ENCODE peak calls at places on chromosomes 16 and 17, in four cellular contexts. I is GM20000, T is astrocyte of the spinal cord, L is foreskin keratinocyte. E is an unnamed sample.

GRCh38 chr17:44278006-44278405 is 10.1 kb upstream of the SLC4A1 start:
- DNase-seq in T (no peak), I (no peak), L (no peak), E (peak; percentile 4)

GRCh38 chr17:34980681-34981537 is 597 bp downstream of the LIG3 start:
- DNase-seq in I (peak; percentile 96), T (peak; percentile 84), L (peak; percentile 48), E (peak; percentile 94)

GRCh38 chr17:42866216-42866615 is 15.2 kb downstream of the AOC3 start:
- DNase-seq in T (no peak), I (no peak), L (no peak), E (no peak)

GRCh38 chr17:58667934-58668597 is 23.8 kb downstream of the TEX14 start:
- DNase-seq in T (peak; percentile 32), L (peak; percentile 16), I (no peak), E (no peak)

GRCh38 chr17:64240741-64241347 is 22.2 kb downstream of the TEX2 start:
- DNase-seq in L (no peak), I (no peak), T (peak; percentile 77), E (no peak)

GRCh38 chr17:17890773-17891759 is 54.3 kb upstream of the SREBF1 start:
- DNase-seq in T (peak; percentile 69), I (peak; percentile 73), L (no peak), E (peak; percentile 81)

GRCh38 chr16:78004501-78004900 is 17.8 kb upstream of the CLEC3A start:
- DNase-seq in I (no peak), T (no peak), L (no peak), E (no peak)

GRCh38 chr17:41559548-41559947 is 12.3 kb downstream of the KRT9 start:
- DNase-seq in I (no peak), T (no peak), L (peak; percentile 44), E (no peak)

GRCh38 chr16:17379121-17379571 is 91.6 kb downstream of the XYLT1 start:
- DNase-seq in L (no peak), I (no peak), T (peak; percentile 66), E (no peak)

GRCh38 chr17:75518201-75518600 is 1.9 kb downstream of the TSEN54 start:
- DNase-seq in I (peak; percentile 71), T (no peak), L (no peak), E (peak; percentile 68)

GRCh38 chr17:74981979-74982662 is 5.3 kb upstream of the CDR2L start:
- DNase-seq in L (no peak), T (peak; percentile 28), I (peak; percentile 81), E (peak; percentile 84)

GRCh38 chr16:56388209-56388608 is 37.1 kb downstream of the AMFR start:
- DNase-seq in L (no peak), I (no peak), T (peak; percentile 46), E (no peak)

GRCh38 chr17:60358611-60359225 is 33.2 kb downstream of the USP32 start:
- DNase-seq in I (no peak), T (no peak), L (no peak), E (no peak)

GRCh38 chr17:60369727-60370126 is 22.2 kb downstream of the USP32 start:
- DNase-seq in L (no peak), T (no peak), I (no peak), E (no peak)

GRCh38 chr17:60359415-60359814 is 32.5 kb downstream of the USP32 start:
- DNase-seq in T (no peak), L (no peak), I (no peak), E (no peak)

GRCh38 chr17:60361889-60362288 is 30.0 kb downstream of the USP32 start:
- DNase-seq in I (no peak), L (no peak), T (no peak), E (no peak)

GRCh38 chr17:60364006-60364405 is 27.9 kb downstream of the USP32 start:
- DNase-seq in L (no peak), I (no peak), T (no peak), E (no peak)
- TF ChIP-seq CTCF in L (no peak), I (no peak), T (no peak), E (no peak)

DNA sequence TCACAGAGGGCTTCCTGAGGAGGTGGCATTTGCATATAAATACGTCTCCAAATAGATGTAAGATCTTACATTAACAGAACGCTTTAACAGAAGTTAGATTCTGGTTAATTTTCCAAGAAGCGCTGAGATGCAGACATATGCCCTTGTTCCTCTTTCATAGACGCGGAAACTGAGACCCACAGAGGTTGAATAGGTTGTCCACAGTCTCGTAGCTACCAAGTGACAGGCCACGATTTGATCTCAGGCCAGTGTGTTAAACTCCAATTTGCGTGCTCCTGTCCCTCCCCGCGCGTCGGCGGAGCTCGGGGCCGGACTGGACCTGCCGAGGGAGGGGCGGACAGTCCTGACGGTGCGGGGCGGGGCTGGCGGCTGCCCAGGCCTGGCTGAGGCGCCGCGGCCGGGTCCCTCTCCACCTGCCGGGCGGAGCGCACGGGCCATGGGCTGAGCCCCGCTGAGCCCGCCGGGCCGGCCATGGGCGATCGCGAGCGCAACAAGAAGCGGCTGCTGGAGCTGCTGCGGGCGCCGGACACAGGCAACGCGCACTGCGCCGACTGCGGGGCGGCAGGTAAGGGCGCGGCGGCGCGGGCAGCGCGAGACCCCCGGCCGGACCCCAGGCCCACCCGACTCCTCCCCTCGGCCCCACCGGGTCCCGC is at the start of gene ADAP2:
- DNase-seq in L (no peak), T (no peak), I (peak; percentile 78), E (peak; percentile 79)
- TF ChIP-seq CTCF in L (no peak), T (no peak), I (no peak), E (no peak)

GRCh38 chr16:10876305-10876704 is 697 bp upstream of the CIITA start:
- DNase-seq in L (no peak), I (no peak), T (no peak), E (no peak)

GRCh38 chr16:10878328-10878643 is 1.3 kb downstream of the CIITA start:
- DNase-seq in L (no peak), I (no peak), T (no peak), E (no peak)

GRCh38 chr16:10876799-10877341 is at the start of gene CIITA:
- DNase-seq in L (peak; percentile 73), I (peak; percentile 84), T (peak; percentile 77), E (peak; percentile 84)

GRCh38 chr16:10878644-10879498 is 1.9 kb downstream of the CIITA start:
- DNase-seq in L (no peak), I (peak; percentile 64), T (peak; percentile 26), E (peak; percentile 70)

DNA sequence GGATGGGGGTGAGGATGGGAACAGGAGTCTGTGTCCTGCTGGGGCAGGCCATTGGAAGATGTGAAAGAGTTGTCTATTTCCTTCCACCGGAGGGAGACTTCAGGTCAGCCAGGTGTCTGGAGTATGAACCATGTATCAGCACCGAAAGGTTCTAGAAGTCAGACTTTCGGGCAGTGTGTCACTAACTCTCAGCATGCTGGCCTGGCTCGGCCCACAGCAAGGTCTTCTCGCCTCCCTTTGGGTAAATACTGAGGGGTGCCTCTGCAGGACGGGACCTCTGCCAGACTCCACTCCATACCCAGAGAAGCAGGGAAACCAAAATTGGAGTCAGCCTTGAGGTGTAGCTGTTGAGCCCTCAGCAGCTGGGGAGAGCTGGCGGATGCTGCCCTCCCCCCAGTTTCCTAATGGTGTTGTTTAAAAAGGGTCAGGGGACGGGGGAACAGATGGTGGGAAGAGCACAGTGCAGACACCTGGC is 507 bp downstream of the CIITA start:
- DNase-seq in I (no peak), L (no peak), T (no peak), E (no peak)
- TF ChIP-seq CTCF in I (no peak), L (no peak), T (no peak), E (no peak)

DNA sequence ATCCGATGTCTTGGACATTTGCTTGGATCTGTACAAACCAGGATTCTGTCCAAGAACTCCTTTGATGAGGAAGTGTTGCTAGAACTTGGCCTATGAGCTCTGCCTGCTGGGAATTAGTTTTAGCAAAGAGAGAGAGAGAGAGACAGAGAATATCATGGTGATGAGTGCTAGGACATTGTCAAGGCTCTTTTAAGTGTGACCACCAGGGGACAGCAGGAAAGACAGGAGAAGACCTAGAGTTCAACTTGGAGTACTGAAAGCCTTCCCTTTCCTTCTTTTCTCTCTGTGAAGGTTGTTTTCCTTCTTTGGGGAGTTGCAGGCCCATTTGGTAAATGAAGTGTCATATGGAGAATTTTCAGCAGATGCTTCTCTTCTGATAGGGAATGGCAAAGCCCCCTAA is 389.2 kb upstream of the HSBP1 start:
- DNase-seq in L (no peak), T (no peak), I (no peak), E (no peak)
- TF ChIP-seq CTCF in L (no peak), T (no peak), I (no peak), E (no peak)

GRCh38 chr17:7780736-7781135 is 53.3 kb upstream of the KDM6B start:
- DNase-seq in I (no peak), L (no peak), T (no peak), E (no peak)

GRCh38 chr17:7781467-7781866 is 52.5 kb upstream of the KDM6B start:
- DNase-seq in T (no peak), L (no peak), I (peak; percentile 77), E (peak; percentile 73)

GRCh38 chr17:7786866-7787265 is 47.2 kb upstream of the KDM6B start:
- DNase-seq in I (no peak), L (no peak), T (no peak), E (no peak)

GRCh38 chr17:7777017-7777416 is 57.0 kb upstream of the KDM6B start:
- DNase-seq in T (no peak), I (no peak), L (no peak), E (no peak)

GRCh38 chr17:7782237-7782636 is 51.8 kb upstream of the KDM6B start:
- DNase-seq in I (no peak), L (no peak), T (peak; percentile 24), E (no peak)
- TF ChIP-seq CTCF in I (no peak), L (peak; percentile 62), T (peak; percentile 49), E (no peak)

DNA sequence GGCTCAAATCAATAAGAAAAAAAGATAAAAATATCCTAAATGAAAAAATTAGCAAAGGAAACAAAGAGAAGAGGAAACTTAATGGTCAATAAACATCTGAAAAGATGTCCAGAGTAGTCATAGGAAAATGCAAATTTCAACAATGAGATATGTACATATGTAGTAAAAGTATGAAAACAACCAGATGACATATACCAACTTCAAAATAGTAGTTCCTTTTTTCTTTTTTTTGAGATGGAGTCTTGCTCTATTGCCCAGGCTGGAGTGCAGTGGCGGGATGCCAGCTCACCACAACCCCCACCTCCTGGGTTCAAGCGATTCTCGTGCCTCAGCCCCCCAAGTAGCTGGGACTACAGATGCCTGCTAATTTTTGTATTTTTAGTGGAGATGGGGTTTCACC is 21.7 kb upstream of the NFAT5 start:
- DNase-seq in I (no peak), L (no peak), T (no peak), E (no peak)
- TF ChIP-seq CTCF in I (no peak), L (no peak), T (no peak), E (no peak)

GRCh38 chr17:39623356-39623950 is 3.3 kb upstream of the PPP1R1B start:
- DNase-seq in T (peak; percentile 36), I (peak; percentile 87), L (no peak), E (peak; percentile 87)

GRCh38 chr17:39621523-39622379 is 5.0 kb upstream of the PPP1R1B start:
- DNase-seq in I (peak; percentile 93), T (peak; percentile 77), L (no peak), E (peak; percentile 92)

GRCh38 chr17:39619786-39620101 is 7.0 kb upstream of the PPP1R1B start:
- DNase-seq in T (no peak), I (no peak), L (no peak), E (no peak)

GRCh38 chr17:39624313-39624712 is 2.4 kb upstream of the PPP1R1B start:
- DNase-seq in T (no peak), L (no peak), I (no peak), E (no peak)

GRCh38 chr17:39622380-39623006 is 4.3 kb upstream of the PPP1R1B start:
- DNase-seq in L (no peak), I (no peak), T (no peak), E (no peak)
- TF ChIP-seq CTCF in L (no peak), I (no peak), T (no peak), E (no peak)